ENCODE peak calls at places on chromosomes 16 and 17, in eight cellular contexts. One of them, this sample, is unnamed.

GRCh38 chr16:71956500-71956899 is 43.7 kb downstream of the PKD1L3 start:
- DNase-seq in activated T-helper 1 cell treated with anti-CD3 and anti-CD28 coated beads, Interleukin-2, amount 50 U/mL, for 16 hours: no peak
- DNase-seq in kidney glomerular epithelial cell: no peak
- DNase-seq in left cardiac atrium: no peak
- DNase-seq in activated CD8-positive, alpha-beta T cell treated with anti-CD3 and anti-CD28 coated beads, Interleukin-2, amount 10 ng/mL, durations not matched to agents 7 days and 5 days: no peak
- DNase-seq in activated CD8-positive, alpha-beta memory T cell treated with anti-CD3 and anti-CD28 coated beads for 48 hours: no peak
- DNase-seq in NCI-H1436 treated with DMSO at 0.1 percent for 48 hours: no peak
- DNase-seq in astrocyte of the spinal cord: no peak
- DNase-seq in this sample: no peak

GRCh38 chr17:50488880-50489279 is 10.2 kb downstream of the RSAD1 start:
- DNase-seq in activated T-helper 1 cell treated with anti-CD3 and anti-CD28 coated beads, Interleukin-2, amount 50 U/mL, for 16 hours: no peak
- DNase-seq in kidney glomerular epithelial cell: no peak
- DNase-seq in left cardiac atrium: no peak
- DNase-seq in activated CD8-positive, alpha-beta T cell treated with anti-CD3 and anti-CD28 coated beads, Interleukin-2, amount 10 ng/mL, durations not matched to agents 7 days and 5 days: no peak
- DNase-seq in activated CD8-positive, alpha-beta memory T cell treated with anti-CD3 and anti-CD28 coated beads for 48 hours: no peak
- DNase-seq in NCI-H1436 treated with DMSO at 0.1 percent for 48 hours: no peak
- DNase-seq in astrocyte of the spinal cord: no peak
- DNase-seq in this sample: no peak

GRCh38 chr17:41428591-41429326 is 4.4 kb upstream of the KRT37 start:
- DNase-seq in activated T-helper 1 cell treated with anti-CD3 and anti-CD28 coated beads, Interleukin-2, amount 50 U/mL, for 16 hours: no peak
- DNase-seq in kidney glomerular epithelial cell: no peak
- DNase-seq in left cardiac atrium: no peak
- DNase-seq in activated CD8-positive, alpha-beta T cell treated with anti-CD3 and anti-CD28 coated beads, Interleukin-2, amount 10 ng/mL, durations not matched to agents 7 days and 5 days: no peak
- DNase-seq in activated CD8-positive, alpha-beta memory T cell treated with anti-CD3 and anti-CD28 coated beads for 48 hours: no peak
- DNase-seq in NCI-H1436 treated with DMSO at 0.1 percent for 48 hours: no peak
- DNase-seq in astrocyte of the spinal cord: peak; percentile 40
- DNase-seq in this sample: no peak

GRCh38 chr17:17904171-17905035 is 67.6 kb upstream of the SREBF1 start:
- DNase-seq in activated T-helper 1 cell treated with anti-CD3 and anti-CD28 coated beads, Interleukin-2, amount 50 U/mL, for 16 hours: no peak
- DNase-seq in kidney glomerular epithelial cell: no peak
- DNase-seq in left cardiac atrium: no peak
- DNase-seq in activated CD8-positive, alpha-beta T cell treated with anti-CD3 and anti-CD28 coated beads, Interleukin-2, amount 10 ng/mL, durations not matched to agents 7 days and 5 days: no peak
- DNase-seq in activated CD8-positive, alpha-beta memory T cell treated with anti-CD3 and anti-CD28 coated beads for 48 hours: no peak
- DNase-seq in NCI-H1436 treated with DMSO at 0.1 percent for 48 hours: no peak
- DNase-seq in astrocyte of the spinal cord: no peak
- DNase-seq in this sample: no peak

GRCh38 chr17:64694207-64694606 is 32.1 kb upstream of the SMURF2 start:
- DNase-seq in activated T-helper 1 cell treated with anti-CD3 and anti-CD28 coated beads, Interleukin-2, amount 50 U/mL, for 16 hours: no peak
- DNase-seq in kidney glomerular epithelial cell: no peak
- DNase-seq in left cardiac atrium: peak; percentile 80
- DNase-seq in activated CD8-positive, alpha-beta T cell treated with anti-CD3 and anti-CD28 coated beads, Interleukin-2, amount 10 ng/mL, durations not matched to agents 7 days and 5 days: no peak
- DNase-seq in activated CD8-positive, alpha-beta memory T cell treated with anti-CD3 and anti-CD28 coated beads for 48 hours: no peak
- DNase-seq in NCI-H1436 treated with DMSO at 0.1 percent for 48 hours: no peak
- DNase-seq in astrocyte of the spinal cord: peak; percentile 63
- DNase-seq in this sample: no peak

GRCh38 chr17:40122466-40122943 is 734 bp downstream of the MSL1 start:
- DNase-seq in activated T-helper 1 cell treated with anti-CD3 and anti-CD28 coated beads, Interleukin-2, amount 50 U/mL, for 16 hours: no peak
- DNase-seq in kidney glomerular epithelial cell: no peak
- DNase-seq in left cardiac atrium: peak; percentile 64
- DNase-seq in activated CD8-positive, alpha-beta T cell treated with anti-CD3 and anti-CD28 coated beads, Interleukin-2, amount 10 ng/mL, durations not matched to agents 7 days and 5 days: peak; percentile 28
- DNase-seq in activated CD8-positive, alpha-beta memory T cell treated with anti-CD3 and anti-CD28 coated beads for 48 hours: no peak
- DNase-seq in NCI-H1436 treated with DMSO at 0.1 percent for 48 hours: no peak
- DNase-seq in astrocyte of the spinal cord: no peak
- DNase-seq in this sample: peak; percentile 68

GRCh38 chr16:18803569-18804462 is 2.5 kb upstream of the ARL6IP1 start:
- DNase-seq in activated T-helper 1 cell treated with anti-CD3 and anti-CD28 coated beads, Interleukin-2, amount 50 U/mL, for 16 hours: no peak
- DNase-seq in kidney glomerular epithelial cell: no peak
- DNase-seq in left cardiac atrium: no peak
- DNase-seq in activated CD8-positive, alpha-beta T cell treated with anti-CD3 and anti-CD28 coated beads, Interleukin-2, amount 10 ng/mL, durations not matched to agents 7 days and 5 days: no peak
- DNase-seq in activated CD8-positive, alpha-beta memory T cell treated with anti-CD3 and anti-CD28 coated beads for 48 hours: no peak
- DNase-seq in NCI-H1436 treated with DMSO at 0.1 percent for 48 hours: no peak
- DNase-seq in astrocyte of the spinal cord: peak; percentile 43
- DNase-seq in this sample: no peak

GRCh38 chr17:47736501-47737211 is 3.6 kb downstream of the TBX21 start:
- DNase-seq in activated T-helper 1 cell treated with anti-CD3 and anti-CD28 coated beads, Interleukin-2, amount 50 U/mL, for 16 hours: no peak
- DNase-seq in kidney glomerular epithelial cell: no peak
- DNase-seq in left cardiac atrium: no peak
- DNase-seq in activated CD8-positive, alpha-beta T cell treated with anti-CD3 and anti-CD28 coated beads, Interleukin-2, amount 10 ng/mL, durations not matched to agents 7 days and 5 days: peak; percentile 25
- DNase-seq in activated CD8-positive, alpha-beta memory T cell treated with anti-CD3 and anti-CD28 coated beads for 48 hours: no peak
- DNase-seq in NCI-H1436 treated with DMSO at 0.1 percent for 48 hours: no peak
- DNase-seq in astrocyte of the spinal cord: no peak
- DNase-seq in this sample: no peak

GRCh38 chr17:82338858-82339633 is 5.5 kb upstream of the SECTM1 start:
- DNase-seq in activated T-helper 1 cell treated with anti-CD3 and anti-CD28 coated beads, Interleukin-2, amount 50 U/mL, for 16 hours: no peak
- DNase-seq in kidney glomerular epithelial cell: peak; percentile 76
- DNase-seq in left cardiac atrium: peak; percentile 40
- DNase-seq in activated CD8-positive, alpha-beta T cell treated with anti-CD3 and anti-CD28 coated beads, Interleukin-2, amount 10 ng/mL, durations not matched to agents 7 days and 5 days: no peak
- DNase-seq in activated CD8-positive, alpha-beta memory T cell treated with anti-CD3 and anti-CD28 coated beads for 48 hours: no peak
- DNase-seq in NCI-H1436 treated with DMSO at 0.1 percent for 48 hours: no peak
- DNase-seq in astrocyte of the spinal cord: peak; percentile 72
- DNase-seq in this sample: peak; percentile 33

GRCh38 chr16:54443839-54444238 is 157.3 kb upstream of the IRX3 start:
- DNase-seq in activated T-helper 1 cell treated with anti-CD3 and anti-CD28 coated beads, Interleukin-2, amount 50 U/mL, for 16 hours: no peak
- DNase-seq in kidney glomerular epithelial cell: no peak
- DNase-seq in left cardiac atrium: no peak
- DNase-seq in activated CD8-positive, alpha-beta T cell treated with anti-CD3 and anti-CD28 coated beads, Interleukin-2, amount 10 ng/mL, durations not matched to agents 7 days and 5 days: no peak
- DNase-seq in activated CD8-positive, alpha-beta memory T cell treated with anti-CD3 and anti-CD28 coated beads for 48 hours: no peak
- DNase-seq in NCI-H1436 treated with DMSO at 0.1 percent for 48 hours: no peak
- DNase-seq in astrocyte of the spinal cord: no peak
- DNase-seq in this sample: no peak

GRCh38 chr16:72198641-72199250 is 26.8 kb upstream of the PMFBP1 start:
- DNase-seq in activated T-helper 1 cell treated with anti-CD3 and anti-CD28 coated beads, Interleukin-2, amount 50 U/mL, for 16 hours: no peak
- DNase-seq in kidney glomerular epithelial cell: no peak
- DNase-seq in left cardiac atrium: no peak
- DNase-seq in activated CD8-positive, alpha-beta T cell treated with anti-CD3 and anti-CD28 coated beads, Interleukin-2, amount 10 ng/mL, durations not matched to agents 7 days and 5 days: no peak
- DNase-seq in activated CD8-positive, alpha-beta memory T cell treated with anti-CD3 and anti-CD28 coated beads for 48 hours: no peak
- DNase-seq in NCI-H1436 treated with DMSO at 0.1 percent for 48 hours: no peak
- DNase-seq in astrocyte of the spinal cord: no peak
- DNase-seq in this sample: peak; percentile 38

GRCh38 chr16:65991149-65991701 is 375.3 kb upstream of the CDH5 start:
- DNase-seq in activated T-helper 1 cell treated with anti-CD3 and anti-CD28 coated beads, Interleukin-2, amount 50 U/mL, for 16 hours: no peak
- DNase-seq in kidney glomerular epithelial cell: no peak
- DNase-seq in left cardiac atrium: no peak
- DNase-seq in activated CD8-positive, alpha-beta T cell treated with anti-CD3 and anti-CD28 coated beads, Interleukin-2, amount 10 ng/mL, durations not matched to agents 7 days and 5 days: no peak
- DNase-seq in activated CD8-positive, alpha-beta memory T cell treated with anti-CD3 and anti-CD28 coated beads for 48 hours: no peak
- DNase-seq in NCI-H1436 treated with DMSO at 0.1 percent for 48 hours: no peak
- DNase-seq in astrocyte of the spinal cord: no peak
- DNase-seq in this sample: peak; percentile 47

GRCh38 chr16:49795513-49795912 is 60.4 kb downstream of the ZNF423 start:
- DNase-seq in activated T-helper 1 cell treated with anti-CD3 and anti-CD28 coated beads, Interleukin-2, amount 50 U/mL, for 16 hours: no peak
- DNase-seq in kidney glomerular epithelial cell: no peak
- DNase-seq in left cardiac atrium: no peak
- DNase-seq in activated CD8-positive, alpha-beta T cell treated with anti-CD3 and anti-CD28 coated beads, Interleukin-2, amount 10 ng/mL, durations not matched to agents 7 days and 5 days: no peak
- DNase-seq in activated CD8-positive, alpha-beta memory T cell treated with anti-CD3 and anti-CD28 coated beads for 48 hours: no peak
- DNase-seq in NCI-H1436 treated with DMSO at 0.1 percent for 48 hours: no peak
- DNase-seq in astrocyte of the spinal cord: no peak
- DNase-seq in this sample: no peak

GRCh38 chr17:42132941-42133340 is 10.3 kb downstream of the HSPB9 start:
- DNase-seq in activated T-helper 1 cell treated with anti-CD3 and anti-CD28 coated beads, Interleukin-2, amount 50 U/mL, for 16 hours: no peak
- DNase-seq in kidney glomerular epithelial cell: peak; percentile 83
- DNase-seq in left cardiac atrium: no peak
- DNase-seq in activated CD8-positive, alpha-beta T cell treated with anti-CD3 and anti-CD28 coated beads, Interleukin-2, amount 10 ng/mL, durations not matched to agents 7 days and 5 days: no peak
- DNase-seq in activated CD8-positive, alpha-beta memory T cell treated with anti-CD3 and anti-CD28 coated beads for 48 hours: no peak
- DNase-seq in NCI-H1436 treated with DMSO at 0.1 percent for 48 hours: no peak
- DNase-seq in astrocyte of the spinal cord: peak; percentile 87
- DNase-seq in this sample: no peak

GRCh38 chr17:27741971-27742370 is 58.4 kb downstream of the NOS2 start:
- DNase-seq in activated T-helper 1 cell treated with anti-CD3 and anti-CD28 coated beads, Interleukin-2, amount 50 U/mL, for 16 hours: no peak
- DNase-seq in kidney glomerular epithelial cell: no peak
- DNase-seq in left cardiac atrium: no peak
- DNase-seq in activated CD8-positive, alpha-beta T cell treated with anti-CD3 and anti-CD28 coated beads, Interleukin-2, amount 10 ng/mL, durations not matched to agents 7 days and 5 days: no peak
- DNase-seq in activated CD8-positive, alpha-beta memory T cell treated with anti-CD3 and anti-CD28 coated beads for 48 hours: no peak
- DNase-seq in NCI-H1436 treated with DMSO at 0.1 percent for 48 hours: no peak
- DNase-seq in astrocyte of the spinal cord: no peak
- DNase-seq in this sample: no peak

GRCh38 chr17:8372422-8372821 is 4.1 kb downstream of the KRABD2 start:
- DNase-seq in activated T-helper 1 cell treated with anti-CD3 and anti-CD28 coated beads, Interleukin-2, amount 50 U/mL, for 16 hours: no peak
- DNase-seq in kidney glomerular epithelial cell: no peak
- DNase-seq in left cardiac atrium: no peak
- DNase-seq in activated CD8-positive, alpha-beta T cell treated with anti-CD3 and anti-CD28 coated beads, Interleukin-2, amount 10 ng/mL, durations not matched to agents 7 days and 5 days: no peak
- DNase-seq in activated CD8-positive, alpha-beta memory T cell treated with anti-CD3 and anti-CD28 coated beads for 48 hours: no peak
- DNase-seq in NCI-H1436 treated with DMSO at 0.1 percent for 48 hours: no peak
- DNase-seq in astrocyte of the spinal cord: no peak
- DNase-seq in this sample: no peak

GRCh38 chr17:29927546-29927945 is 2.5 kb downstream of the SSH2 start:
- DNase-seq in activated T-helper 1 cell treated with anti-CD3 and anti-CD28 coated beads, Interleukin-2, amount 50 U/mL, for 16 hours: no peak
- DNase-seq in kidney glomerular epithelial cell: no peak
- DNase-seq in left cardiac atrium: no peak
- DNase-seq in activated CD8-positive, alpha-beta T cell treated with anti-CD3 and anti-CD28 coated beads, Interleukin-2, amount 10 ng/mL, durations not matched to agents 7 days and 5 days: no peak
- DNase-seq in activated CD8-positive, alpha-beta memory T cell treated with anti-CD3 and anti-CD28 coated beads for 48 hours: no peak
- DNase-seq in NCI-H1436 treated with DMSO at 0.1 percent for 48 hours: no peak
- DNase-seq in astrocyte of the spinal cord: no peak
- DNase-seq in this sample: no peak

GRCh38 chr17:27762527-27763305 is 37.6 kb downstream of the NOS2 start:
- DNase-seq in activated T-helper 1 cell treated with anti-CD3 and anti-CD28 coated beads, Interleukin-2, amount 50 U/mL, for 16 hours: no peak
- DNase-seq in kidney glomerular epithelial cell: no peak
- DNase-seq in left cardiac atrium: no peak
- DNase-seq in activated CD8-positive, alpha-beta T cell treated with anti-CD3 and anti-CD28 coated beads, Interleukin-2, amount 10 ng/mL, durations not matched to agents 7 days and 5 days: peak; percentile 49
- DNase-seq in activated CD8-positive, alpha-beta memory T cell treated with anti-CD3 and anti-CD28 coated beads for 48 hours: no peak
- DNase-seq in NCI-H1436 treated with DMSO at 0.1 percent for 48 hours: no peak
- DNase-seq in astrocyte of the spinal cord: peak; percentile 18
- DNase-seq in this sample: peak; percentile 68

GRCh38 chr17:79747508-79748295 is 17.0 kb downstream of the ENPP7 start:
- DNase-seq in activated T-helper 1 cell treated with anti-CD3 and anti-CD28 coated beads, Interleukin-2, amount 50 U/mL, for 16 hours: no peak
- DNase-seq in kidney glomerular epithelial cell: no peak
- DNase-seq in left cardiac atrium: no peak
- DNase-seq in activated CD8-positive, alpha-beta T cell treated with anti-CD3 and anti-CD28 coated beads, Interleukin-2, amount 10 ng/mL, durations not matched to agents 7 days and 5 days: no peak
- DNase-seq in activated CD8-positive, alpha-beta memory T cell treated with anti-CD3 and anti-CD28 coated beads for 48 hours: no peak
- DNase-seq in NCI-H1436 treated with DMSO at 0.1 percent for 48 hours: no peak
- DNase-seq in astrocyte of the spinal cord: no peak
- DNase-seq in this sample: peak; percentile 79

GRCh38 chr16:14043278-14043677 is 27.8 kb upstream of the MRTFB start:
- DNase-seq in activated T-helper 1 cell treated with anti-CD3 and anti-CD28 coated beads, Interleukin-2, amount 50 U/mL, for 16 hours: no peak
- DNase-seq in kidney glomerular epithelial cell: no peak
- DNase-seq in left cardiac atrium: no peak
- DNase-seq in activated CD8-positive, alpha-beta T cell treated with anti-CD3 and anti-CD28 coated beads, Interleukin-2, amount 10 ng/mL, durations not matched to agents 7 days and 5 days: no peak
- DNase-seq in activated CD8-positive, alpha-beta memory T cell treated with anti-CD3 and anti-CD28 coated beads for 48 hours: no peak
- DNase-seq in NCI-H1436 treated with DMSO at 0.1 percent for 48 hours: no peak
- DNase-seq in astrocyte of the spinal cord: no peak
- DNase-seq in this sample: no peak

GRCh38 chr16:50146479-50147435 is 6.3 kb upstream of the TENT4B start:
- DNase-seq in activated T-helper 1 cell treated with anti-CD3 and anti-CD28 coated beads, Interleukin-2, amount 50 U/mL, for 16 hours: no peak
- DNase-seq in kidney glomerular epithelial cell: peak; percentile 67
- DNase-seq in left cardiac atrium: no peak
- DNase-seq in activated CD8-positive, alpha-beta T cell treated with anti-CD3 and anti-CD28 coated beads, Interleukin-2, amount 10 ng/mL, durations not matched to agents 7 days and 5 days: no peak
- DNase-seq in activated CD8-positive, alpha-beta memory T cell treated with anti-CD3 and anti-CD28 coated beads for 48 hours: no peak
- DNase-seq in NCI-H1436 treated with DMSO at 0.1 percent for 48 hours: no peak
- DNase-seq in astrocyte of the spinal cord: no peak
- DNase-seq in this sample: no peak

GRCh38 chr17:47223007-47223406 is 13.9 kb downstream of the MYL4 start:
- DNase-seq in activated T-helper 1 cell treated with anti-CD3 and anti-CD28 coated beads, Interleukin-2, amount 50 U/mL, for 16 hours: no peak
- DNase-seq in kidney glomerular epithelial cell: no peak
- DNase-seq in left cardiac atrium: no peak
- DNase-seq in activated CD8-positive, alpha-beta T cell treated with anti-CD3 and anti-CD28 coated beads, Interleukin-2, amount 10 ng/mL, durations not matched to agents 7 days and 5 days: no peak
- DNase-seq in activated CD8-positive, alpha-beta memory T cell treated with anti-CD3 and anti-CD28 coated beads for 48 hours: no peak
- DNase-seq in NCI-H1436 treated with DMSO at 0.1 percent for 48 hours: no peak
- DNase-seq in astrocyte of the spinal cord: no peak
- DNase-seq in this sample: no peak

GRCh38 chr16:60200161-60200560 is 1466.0 kb upstream of the GOT2 start:
- DNase-seq in activated T-helper 1 cell treated with anti-CD3 and anti-CD28 coated beads, Interleukin-2, amount 50 U/mL, for 16 hours: no peak
- DNase-seq in kidney glomerular epithelial cell: no peak
- DNase-seq in left cardiac atrium: no peak
- DNase-seq in activated CD8-positive, alpha-beta T cell treated with anti-CD3 and anti-CD28 coated beads, Interleukin-2, amount 10 ng/mL, durations not matched to agents 7 days and 5 days: no peak
- DNase-seq in activated CD8-positive, alpha-beta memory T cell treated with anti-CD3 and anti-CD28 coated beads for 48 hours: no peak
- DNase-seq in NCI-H1436 treated with DMSO at 0.1 percent for 48 hours: no peak
- DNase-seq in astrocyte of the spinal cord: no peak
- DNase-seq in this sample: no peak

GRCh38 chr16:69017036-69017783 is 88.2 kb upstream of the HAS3 start:
- DNase-seq in activated T-helper 1 cell treated with anti-CD3 and anti-CD28 coated beads, Interleukin-2, amount 50 U/mL, for 16 hours: no peak
- DNase-seq in kidney glomerular epithelial cell: peak; percentile 67
- DNase-seq in left cardiac atrium: no peak
- DNase-seq in activated CD8-positive, alpha-beta T cell treated with anti-CD3 and anti-CD28 coated beads, Interleukin-2, amount 10 ng/mL, durations not matched to agents 7 days and 5 days: no peak
- DNase-seq in activated CD8-positive, alpha-beta memory T cell treated with anti-CD3 and anti-CD28 coated beads for 48 hours: no peak
- DNase-seq in NCI-H1436 treated with DMSO at 0.1 percent for 48 hours: no peak
- DNase-seq in astrocyte of the spinal cord: peak; percentile 70
- DNase-seq in this sample: no peak

GRCh38 chr16:81723098-81723723 is 55.9 kb upstream of the PLCG2 start:
- DNase-seq in activated T-helper 1 cell treated with anti-CD3 and anti-CD28 coated beads, Interleukin-2, amount 50 U/mL, for 16 hours: no peak
- DNase-seq in kidney glomerular epithelial cell: peak; percentile 86
- DNase-seq in left cardiac atrium: no peak
- DNase-seq in activated CD8-positive, alpha-beta T cell treated with anti-CD3 and anti-CD28 coated beads, Interleukin-2, amount 10 ng/mL, durations not matched to agents 7 days and 5 days: peak; percentile 72
- DNase-seq in activated CD8-positive, alpha-beta memory T cell treated with anti-CD3 and anti-CD28 coated beads for 48 hours: no peak
- DNase-seq in NCI-H1436 treated with DMSO at 0.1 percent for 48 hours: peak; percentile 26
- DNase-seq in astrocyte of the spinal cord: peak; percentile 84
- DNase-seq in this sample: peak; percentile 94

GRCh38 chr16:9393601-9394000 is 302.2 kb downstream of the HAPSTR1 start:
- DNase-seq in activated T-helper 1 cell treated with anti-CD3 and anti-CD28 coated beads, Interleukin-2, amount 50 U/mL, for 16 hours: no peak
- DNase-seq in kidney glomerular epithelial cell: no peak
- DNase-seq in left cardiac atrium: no peak
- DNase-seq in activated CD8-positive, alpha-beta T cell treated with anti-CD3 and anti-CD28 coated beads, Interleukin-2, amount 10 ng/mL, durations not matched to agents 7 days and 5 days: no peak
- DNase-seq in activated CD8-positive, alpha-beta memory T cell treated with anti-CD3 and anti-CD28 coated beads for 48 hours: no peak
- DNase-seq in NCI-H1436 treated with DMSO at 0.1 percent for 48 hours: no peak
- DNase-seq in astrocyte of the spinal cord: no peak
- DNase-seq in this sample: no peak

GRCh38 chr16:84833542-84834402 is 14.0 kb downstream of the CRISPLD2 start:
- DNase-seq in activated T-helper 1 cell treated with anti-CD3 and anti-CD28 coated beads, Interleukin-2, amount 50 U/mL, for 16 hours: no peak
- DNase-seq in kidney glomerular epithelial cell: no peak
- DNase-seq in left cardiac atrium: no peak
- DNase-seq in activated CD8-positive, alpha-beta T cell treated with anti-CD3 and anti-CD28 coated beads, Interleukin-2, amount 10 ng/mL, durations not matched to agents 7 days and 5 days: no peak
- DNase-seq in activated CD8-positive, alpha-beta memory T cell treated with anti-CD3 and anti-CD28 coated beads for 48 hours: no peak
- DNase-seq in NCI-H1436 treated with DMSO at 0.1 percent for 48 hours: no peak
- DNase-seq in astrocyte of the spinal cord: no peak
- DNase-seq in this sample: no peak

GRCh38 chr16:68267612-68268405 is 3.5 kb downstream of the SLC7A6 start:
- DNase-seq in activated T-helper 1 cell treated with anti-CD3 and anti-CD28 coated beads, Interleukin-2, amount 50 U/mL, for 16 hours: no peak
- DNase-seq in kidney glomerular epithelial cell: no peak
- DNase-seq in left cardiac atrium: no peak
- DNase-seq in activated CD8-positive, alpha-beta T cell treated with anti-CD3 and anti-CD28 coated beads, Interleukin-2, amount 10 ng/mL, durations not matched to agents 7 days and 5 days: no peak
- DNase-seq in activated CD8-positive, alpha-beta memory T cell treated with anti-CD3 and anti-CD28 coated beads for 48 hours: no peak
- DNase-seq in NCI-H1436 treated with DMSO at 0.1 percent for 48 hours: no peak
- DNase-seq in astrocyte of the spinal cord: no peak
- DNase-seq in this sample: peak; percentile 54

GRCh38 chr17:60106377-60107059 is 27.8 kb upstream of the HEATR6 start:
- DNase-seq in activated T-helper 1 cell treated with anti-CD3 and anti-CD28 coated beads, Interleukin-2, amount 50 U/mL, for 16 hours: no peak
- DNase-seq in kidney glomerular epithelial cell: no peak
- DNase-seq in left cardiac atrium: no peak
- DNase-seq in activated CD8-positive, alpha-beta T cell treated with anti-CD3 and anti-CD28 coated beads, Interleukin-2, amount 10 ng/mL, durations not matched to agents 7 days and 5 days: peak; percentile 10
- DNase-seq in activated CD8-positive, alpha-beta memory T cell treated with anti-CD3 and anti-CD28 coated beads for 48 hours: no peak
- DNase-seq in NCI-H1436 treated with DMSO at 0.1 percent for 48 hours: no peak
- DNase-seq in astrocyte of the spinal cord: peak; percentile 55
- DNase-seq in this sample: no peak

GRCh38 chr16:81752225-81752875 is 26.7 kb upstream of the PLCG2 start:
- DNase-seq in activated T-helper 1 cell treated with anti-CD3 and anti-CD28 coated beads, Interleukin-2, amount 50 U/mL, for 16 hours: no peak
- DNase-seq in kidney glomerular epithelial cell: no peak
- DNase-seq in left cardiac atrium: peak; percentile 70
- DNase-seq in activated CD8-positive, alpha-beta T cell treated with anti-CD3 and anti-CD28 coated beads, Interleukin-2, amount 10 ng/mL, durations not matched to agents 7 days and 5 days: no peak
- DNase-seq in activated CD8-positive, alpha-beta memory T cell treated with anti-CD3 and anti-CD28 coated beads for 48 hours: no peak
- DNase-seq in NCI-H1436 treated with DMSO at 0.1 percent for 48 hours: no peak
- DNase-seq in astrocyte of the spinal cord: no peak
- DNase-seq in this sample: peak; percentile 20

GRCh38 chr17:79324219-79324618 is 249.6 kb downstream of the ENGASE start:
- DNase-seq in activated T-helper 1 cell treated with anti-CD3 and anti-CD28 coated beads, Interleukin-2, amount 50 U/mL, for 16 hours: no peak
- DNase-seq in kidney glomerular epithelial cell: no peak
- DNase-seq in left cardiac atrium: no peak
- DNase-seq in activated CD8-positive, alpha-beta T cell treated with anti-CD3 and anti-CD28 coated beads, Interleukin-2, amount 10 ng/mL, durations not matched to agents 7 days and 5 days: no peak
- DNase-seq in activated CD8-positive, alpha-beta memory T cell treated with anti-CD3 and anti-CD28 coated beads for 48 hours: no peak
- DNase-seq in NCI-H1436 treated with DMSO at 0.1 percent for 48 hours: no peak
- DNase-seq in astrocyte of the spinal cord: no peak
- DNase-seq in this sample: no peak

GRCh38 chr17:42850964-42851363 is at the start of gene AOC3:
- DNase-seq in activated T-helper 1 cell treated with anti-CD3 and anti-CD28 coated beads, Interleukin-2, amount 50 U/mL, for 16 hours: no peak
- DNase-seq in kidney glomerular epithelial cell: no peak
- DNase-seq in left cardiac atrium: peak; percentile 54
- DNase-seq in activated CD8-positive, alpha-beta T cell treated with anti-CD3 and anti-CD28 coated beads, Interleukin-2, amount 10 ng/mL, durations not matched to agents 7 days and 5 days: no peak
- DNase-seq in activated CD8-positive, alpha-beta memory T cell treated with anti-CD3 and anti-CD28 coated beads for 48 hours: no peak
- DNase-seq in NCI-H1436 treated with DMSO at 0.1 percent for 48 hours: no peak
- DNase-seq in astrocyte of the spinal cord: no peak
- DNase-seq in this sample: peak; percentile 29

GRCh38 chr17:47465165-47465564 is 65.7 kb upstream of the NPEPPS start:
- DNase-seq in activated T-helper 1 cell treated with anti-CD3 and anti-CD28 coated beads, Interleukin-2, amount 50 U/mL, for 16 hours: no peak
- DNase-seq in kidney glomerular epithelial cell: no peak
- DNase-seq in left cardiac atrium: no peak
- DNase-seq in activated CD8-positive, alpha-beta T cell treated with anti-CD3 and anti-CD28 coated beads, Interleukin-2, amount 10 ng/mL, durations not matched to agents 7 days and 5 days: no peak
- DNase-seq in activated CD8-positive, alpha-beta memory T cell treated with anti-CD3 and anti-CD28 coated beads for 48 hours: no peak
- DNase-seq in NCI-H1436 treated with DMSO at 0.1 percent for 48 hours: no peak
- DNase-seq in astrocyte of the spinal cord: no peak
- DNase-seq in this sample: no peak

GRCh38 chr17:57035971-57036481 is 49.0 kb upstream of the AKAP1 start:
- DNase-seq in activated T-helper 1 cell treated with anti-CD3 and anti-CD28 coated beads, Interleukin-2, amount 50 U/mL, for 16 hours: no peak
- DNase-seq in kidney glomerular epithelial cell: no peak
- DNase-seq in left cardiac atrium: peak; percentile 27
- DNase-seq in activated CD8-positive, alpha-beta T cell treated with anti-CD3 and anti-CD28 coated beads, Interleukin-2, amount 10 ng/mL, durations not matched to agents 7 days and 5 days: no peak
- DNase-seq in activated CD8-positive, alpha-beta memory T cell treated with anti-CD3 and anti-CD28 coated beads for 48 hours: no peak
- DNase-seq in NCI-H1436 treated with DMSO at 0.1 percent for 48 hours: peak; percentile 73
- DNase-seq in astrocyte of the spinal cord: no peak
- DNase-seq in this sample: no peak

This sample was measured in GM23338.